ENCODE peak calls at places on chromosomes 6 and 20, in ten cellular contexts. C is Kasumi-1; N is iris pigment epithelial cell; U is NAMALWA; P is epithelial cell of proximal tubule; O is tibial nerve; Z is activated CD8-positive, alpha-beta memory T cell treated with anti-CD3 and anti-CD28 coated beads for 48 hours; X is D341Med; J is mesenchymal stem cell; D is activated naive CD8-positive, alpha-beta T cell treated with anti-CD3 and anti-CD28 coated beads, Interleukin-2, amount 50 U/mL, for 24 hours. T is an unnamed sample.

GRCh38 chr20:830011-830521 is 3.4 kb upstream of the FAM110A start:
- DNase-seq in C (no peak), N (peak; percentile 28), U (no peak), P (no peak), O (no peak), Z (no peak), X (no peak), J (peak; percentile 26), D (no peak), T (no peak)

GRCh38 chr6:128494440-128494839 is 26.0 kb downstream of the PTPRK start:
- DNase-seq in C (no peak), N (no peak), U (no peak), P (no peak), O (no peak), Z (no peak), X (no peak), J (no peak), D (no peak), T (no peak)

GRCh38 chr20:24698189-24698588 is 228.8 kb downstream of the SYNDIG1 start:
- DNase-seq in C (no peak), N (no peak), U (peak; percentile 56), P (no peak), O (no peak), Z (no peak), X (no peak), J (no peak), D (no peak), T (no peak)

GRCh38 chr20:63106108-63106764 is 99.5 kb upstream of the BHLHE23 start:
- DNase-seq in C (no peak), N (no peak), U (no peak), P (no peak), O (no peak), Z (no peak), X (no peak), J (no peak), D (no peak), T (no peak)

GRCh38 chr6:165889636-165890403 is 226.8 kb upstream of the PDE10A start:
- DNase-seq in C (no peak), N (peak; percentile 59), U (peak; percentile 9), P (no peak), O (no peak), Z (no peak), X (no peak), J (peak; percentile 69), D (peak; percentile 5), T (peak; percentile 1)

GRCh38 chr6:14210663-14211595 is 93.4 kb downstream of the CD83 start:
- DNase-seq in C (peak; percentile 90), N (peak; percentile 85), U (peak; percentile 93), P (no peak), O (peak; percentile 76), Z (peak; percentile 87), X (peak; percentile 99), J (peak; percentile 88), D (peak; percentile 91), T (peak; percentile 75)

GRCh38 chr6:99344289-99344688 is 5.2 kb downstream of the FAXC start:
- DNase-seq in C (no peak), N (peak; percentile 65), U (no peak), P (no peak), O (no peak), Z (no peak), X (no peak), J (peak; percentile 22), D (no peak), T (peak; percentile 18)

GRCh38 chr6:13769655-13770053 is 44.7 kb downstream of the MCUR1 start:
- DNase-seq in C (no peak), N (no peak), U (no peak), P (no peak), O (no peak), Z (no peak), X (no peak), J (no peak), D (peak; percentile 42), T (no peak)

GRCh38 chr20:62822788-62823651 is 6.2 kb downstream of the COL9A3 start:
- DNase-seq in C (peak; percentile 78), N (no peak), U (peak; percentile 97), P (no peak), O (no peak), Z (no peak), X (peak; percentile 88), J (no peak), D (peak; percentile 62), T (peak; percentile 31)

GRCh38 chr6:31114540-31114876 is at the start of gene PSORS1C1:
- DNase-seq in C (no peak), N (peak; percentile 93), U (no peak), P (peak; percentile 71), O (peak; percentile 66), Z (no peak), X (no peak), J (peak; percentile 88), D (no peak), T (peak; percentile 98)

GRCh38 chr6:104400844-104401243 is 458.9 kb downstream of the HACE1 start:
- DNase-seq in C (no peak), N (no peak), U (no peak), P (no peak), O (no peak), Z (no peak), X (no peak), J (no peak), D (no peak), T (no peak)

GRCh38 chr6:141610741-141611140 is 522.0 kb upstream of the GJE1 start:
- DNase-seq in C (peak; percentile 10), N (peak; percentile 83), U (no peak), P (no peak), O (no peak), Z (no peak), X (no peak), J (peak; percentile 63), D (no peak), T (peak; percentile 55)

GRCh38 chr6:61886608-61887259 is 399.3 kb downstream of the KHDRBS2 start:
- DNase-seq in C (peak; percentile 56), N (no peak), U (peak; percentile 31), P (no peak), O (no peak), Z (no peak), X (no peak), J (peak; percentile 48), D (no peak), T (peak; percentile 0)

GRCh38 chr6:165925474-165926156 is 242.0 kb downstream of the TBXT start:
- DNase-seq in C (no peak), N (peak; percentile 66), U (no peak), P (no peak), O (no peak), Z (no peak), X (no peak), J (no peak), D (no peak), T (no peak)

GRCh38 chr6:36309900-36310299 is 26.8 kb downstream of the BNIP5 start:
- DNase-seq in C (no peak), N (no peak), U (no peak), P (no peak), O (no peak), Z (no peak), X (no peak), J (no peak), D (no peak), T (no peak)

GRCh38 chr6:40322336-40322735 is 264.8 kb downstream of the LRFN2 start:
- DNase-seq in C (no peak), N (no peak), U (no peak), P (no peak), O (no peak), Z (no peak), X (no peak), J (no peak), D (no peak), T (no peak)

GRCh38 chr6:118705799-118706481 is 54.5 kb upstream of the CEP85L start:
- DNase-seq in C (no peak), N (peak; percentile 86), U (peak; percentile 27), P (peak; percentile 55), O (no peak), Z (no peak), X (no peak), J (peak; percentile 60), D (peak; percentile 42), T (peak; percentile 62)

GRCh38 chr6:137853569-137854213 is 13.4 kb upstream of the TNFAIP3 start:
- DNase-seq in C (no peak), N (peak; percentile 58), U (no peak), P (no peak), O (no peak), Z (no peak), X (no peak), J (peak; percentile 71), D (no peak), T (peak; percentile 98)

GRCh38 chr6:3438190-3439167 is 18.4 kb downstream of the SLC22A23 start:
- DNase-seq in C (no peak), N (peak; percentile 93), U (no peak), P (no peak), O (no peak), Z (no peak), X (peak; percentile 79), J (peak; percentile 92), D (no peak), T (peak; percentile 82)

GRCh38 chr6:143007626-143008025 is 53.1 kb upstream of the AIG1 start:
- DNase-seq in C (no peak), N (peak; percentile 28), U (no peak), P (no peak), O (peak; percentile 23), Z (no peak), X (no peak), J (no peak), D (no peak), T (no peak)

GRCh38 chr6:26550250-26550993 is 12.3 kb downstream of the HMGN4 start:
- DNase-seq in C (peak; percentile 48), N (peak; percentile 58), U (peak; percentile 74), P (no peak), O (no peak), Z (peak; percentile 45), X (peak; percentile 85), J (peak; percentile 61), D (peak; percentile 72), T (peak; percentile 12)

GRCh38 chr20:4152696-4153235 is 137.4 kb upstream of the RNF24 start:
- DNase-seq in C (no peak), N (no peak), U (no peak), P (no peak), O (no peak), Z (no peak), X (no peak), J (peak; percentile 42), D (no peak), T (no peak)

GRCh38 chr6:30719791-30720737 is at the start of gene TUBB:
- DNase-seq in C (peak; percentile 96), N (peak; percentile 99), U (peak; percentile 96), P (peak; percentile 80), O (peak; percentile 92), Z (peak; percentile 83), X (peak; percentile 89), J (peak; percentile 99), D (peak; percentile 97), T (peak; percentile 94)

GRCh38 chr6:131936156-131936555 is 15.0 kb downstream of the CCN2 start:
- DNase-seq in C (no peak), N (no peak), U (no peak), P (no peak), O (no peak), Z (no peak), X (no peak), J (no peak), D (no peak), T (no peak)

GRCh38 chr6:25175216-25175615 is 104.0 kb upstream of the CARMIL1 start:
- DNase-seq in C (no peak), N (peak; percentile 70), U (no peak), P (no peak), O (no peak), Z (no peak), X (no peak), J (no peak), D (no peak), T (peak; percentile 84)

GRCh38 chr20:20780127-20780822 is 67.8 kb upstream of the RALGAPA2 start:
- DNase-seq in C (peak; percentile 99), N (peak; percentile 14), U (peak; percentile 20), P (peak; percentile 59), O (peak; percentile 85), Z (no peak), X (no peak), J (no peak), D (peak; percentile 4), T (peak; percentile 90)

GRCh38 chr6:135522975-135523692 is 25.6 kb upstream of the AHI1 start:
- DNase-seq in C (no peak), N (peak; percentile 88), U (no peak), P (no peak), O (no peak), Z (no peak), X (no peak), J (peak; percentile 88), D (no peak), T (peak; percentile 92)

GRCh38 chr20:41482647-41483552 is 116.3 kb upstream of the EMILIN3 start:
- DNase-seq in C (no peak), N (peak; percentile 94), U (no peak), P (no peak), O (no peak), Z (no peak), X (no peak), J (peak; percentile 58), D (no peak), T (peak; percentile 12)